ENCODE peak calls at places on chromosomes 4 and X, in five cellular contexts. I is Peyer's patch, W is tibial nerve, T is A549, U is esophagus squamous epithelium. P is an unnamed sample.
A peak's percentile ranks its signal among the peaks of the same experiment; 100 is the strongest.

GRCh38 chr4:182643801-182644311 is 273.3 kb downstream of the DCTD start:
- DNase-seq in I (no peak), W (no peak), T (no peak), U (no peak), P (no peak)

GRCh38 chr4:37795796-37796195 is 30.7 kb upstream of the PGM2 start:
- DNase-seq in I (no peak), W (no peak), T (no peak), U (no peak), P (no peak)

GRCh38 chr4:80011636-80012236 is 61.3 kb downstream of the ANTXR2 start:
- DNase-seq in I (no peak), W (no peak), T (no peak), U (no peak), P (no peak)

GRCh38 chr4:48342559-48342878 is 1.2 kb downstream of the SLAIN2 start:
- DNase-seq in I (no peak), W (no peak), T (no peak), U (no peak), P (no peak)

GRCh38 chr4:110198472-110199419 is at the start of gene ELOVL6:
- DNase-seq in I (peak; percentile 48), W (peak; percentile 31), T (peak; percentile 73), U (no peak), P (peak; percentile 47)

GRCh38 chrX:142891046-142891445 is 134.7 kb upstream of the SPANXN4 start:
- DNase-seq in I (no peak), W (no peak), T (no peak), U (no peak), P (no peak)

GRCh38 chr4:108917255-108917654 is 154.4 kb upstream of the ETNPPL start:
- DNase-seq in I (no peak), W (no peak), T (no peak), U (no peak), P (no peak)

GRCh38 chr4:104416725-104417363 is 77.8 kb downstream of the CXXC4 start:
- DNase-seq in I (no peak), W (no peak), T (no peak), U (no peak), P (no peak)

GRCh38 chr4:118033148-118034060 is 882 bp upstream of the NDST3 start:
- DNase-seq in I (no peak), W (no peak), T (peak; percentile 15), U (no peak), P (peak; percentile 38)

GRCh38 chr4:185896832-185897475 is 85.0 kb upstream of the SORBS2 start:
- DNase-seq in I (no peak), W (no peak), T (no peak), U (no peak), P (no peak)

GRCh38 chr4:65645185-65645584 is 25.1 kb downstream of the EPHA5 start:
- DNase-seq in I (no peak), W (no peak), T (peak; percentile 10), U (no peak), P (no peak)

GRCh38 chr4:113457886-113458285 is 303.7 kb downstream of the CAMK2D start:
- DNase-seq in I (no peak), W (no peak), T (no peak), U (no peak), P (no peak)

GRCh38 chr4:139857021-139857420 is 191.4 kb downstream of the MGST2 start:
- DNase-seq in I (no peak), W (no peak), T (no peak), U (no peak), P (no peak)

GRCh38 chr4:41873380-41874295 is 61.6 kb upstream of the TMEM33 start:
- DNase-seq in I (no peak), W (no peak), T (no peak), U (no peak), P (no peak)

DNA sequence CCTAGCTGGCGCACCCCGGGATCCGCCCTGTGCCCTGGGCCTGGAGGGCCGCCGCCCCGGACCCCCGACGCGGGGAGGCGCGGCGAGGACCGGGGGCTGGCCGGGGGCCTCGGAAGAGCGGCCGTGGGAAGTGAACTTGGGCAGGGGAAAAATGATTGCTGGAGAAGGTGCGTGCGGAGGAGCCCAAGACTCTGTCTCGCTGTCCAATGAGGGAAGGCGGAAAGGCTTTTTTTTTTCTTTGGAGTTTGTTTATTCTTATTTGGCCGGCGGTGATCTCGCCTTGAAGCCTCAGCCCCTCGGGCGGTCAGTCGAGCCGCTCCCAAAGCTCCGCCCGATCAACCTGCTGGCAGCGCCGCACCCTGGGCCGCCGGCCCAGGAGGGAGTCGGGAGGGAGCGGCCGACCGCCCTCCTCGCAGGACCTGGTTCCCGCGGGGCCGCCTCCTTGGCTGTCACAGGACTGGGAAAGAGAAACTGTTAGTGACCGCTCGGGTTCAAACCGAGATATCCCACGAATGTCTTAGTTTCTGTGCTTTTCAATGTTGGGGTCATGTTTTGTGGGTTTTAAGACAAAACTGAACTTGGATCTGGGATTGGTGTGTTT is 2.5 kb downstream of the CPEB2 start:
- DNase-seq in I (peak; percentile 66), W (peak; percentile 81), T (peak; percentile 52), U (peak; percentile 3), P (no peak)
- TF ChIP-seq POLR2A in I (peak; percentile 75), W (peak; percentile 61), T (no peak), U (peak; percentile 74), P (no peak)

GRCh38 chrX:103535206-103535605 is 15.9 kb upstream of the RAB40A start:
- DNase-seq in I (no peak), W (no peak), T (no peak), U (no peak), P (no peak)

GRCh38 chrX:103537871-103538387 is 18.6 kb upstream of the RAB40A start:
- DNase-seq in I (no peak), W (no peak), T (no peak), U (no peak), P (no peak)

GRCh38 chrX:103536732-103537131 is 17.4 kb upstream of the RAB40A start:
- DNase-seq in I (no peak), W (no peak), T (no peak), U (no peak), P (no peak)

GRCh38 chrX:103533428-103534216 is 14.3 kb upstream of the RAB40A start:
- DNase-seq in I (peak; percentile 70), W (peak; percentile 81), T (peak; percentile 66), U (no peak), P (no peak)

DNA sequence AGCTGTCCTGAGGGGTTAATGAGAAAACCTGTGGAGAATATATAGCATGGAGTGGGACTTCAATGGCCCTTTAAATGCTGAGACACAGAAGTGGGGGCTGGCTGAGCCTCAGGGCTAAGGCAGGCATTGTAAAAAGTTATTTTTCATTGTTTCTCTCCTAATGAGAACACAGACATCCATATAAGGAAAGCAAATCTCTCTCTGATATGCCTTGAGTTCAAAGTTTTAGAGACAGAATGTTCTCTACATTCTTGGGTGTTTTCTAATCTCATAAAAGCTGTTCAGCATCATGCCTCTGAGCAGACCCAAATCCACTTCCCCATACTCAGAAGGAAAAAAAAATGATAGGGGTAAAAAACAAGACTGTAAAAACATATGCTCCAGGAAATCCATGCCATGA is 16.8 kb upstream of the RAB40A start:
- DNase-seq in I (no peak), W (no peak), T (no peak), U (no peak), P (no peak)
- TF ChIP-seq POLR2A in I (no peak), W (peak; percentile 21), T (no peak), U (no peak), P (no peak)

GRCh38 chr4:3384771-3385701 is 56.7 kb upstream of the HGFAC start:
- DNase-seq in I (no peak), W (no peak), T (no peak), U (no peak), P (no peak)
- TF ChIP-seq POLR2A in I (no peak), W (peak; percentile 29), T (no peak), U (peak; percentile 67), P (no peak)

GRCh38 chrX:2692221-2693122 is 1.4 kb downstream of the CD99 start:
- DNase-seq in I (peak; percentile 30), W (no peak), T (peak; percentile 31), U (no peak), P (no peak)

GRCh38 chrX:2693123-2693438 is 2.0 kb downstream of the CD99 start:
- DNase-seq in I (no peak), W (no peak), T (no peak), U (no peak), P (no peak)

GRCh38 chrX:2689773-2690666 is 1.1 kb upstream of the CD99 start:
- DNase-seq in I (no peak), W (no peak), T (no peak), U (no peak), P (no peak)

GRCh38 chrX:2691543-2692220 is 587 bp downstream of the CD99 start:
- DNase-seq in I (peak; percentile 31), W (peak; percentile 41), T (peak; percentile 67), U (no peak), P (no peak)

DNA sequence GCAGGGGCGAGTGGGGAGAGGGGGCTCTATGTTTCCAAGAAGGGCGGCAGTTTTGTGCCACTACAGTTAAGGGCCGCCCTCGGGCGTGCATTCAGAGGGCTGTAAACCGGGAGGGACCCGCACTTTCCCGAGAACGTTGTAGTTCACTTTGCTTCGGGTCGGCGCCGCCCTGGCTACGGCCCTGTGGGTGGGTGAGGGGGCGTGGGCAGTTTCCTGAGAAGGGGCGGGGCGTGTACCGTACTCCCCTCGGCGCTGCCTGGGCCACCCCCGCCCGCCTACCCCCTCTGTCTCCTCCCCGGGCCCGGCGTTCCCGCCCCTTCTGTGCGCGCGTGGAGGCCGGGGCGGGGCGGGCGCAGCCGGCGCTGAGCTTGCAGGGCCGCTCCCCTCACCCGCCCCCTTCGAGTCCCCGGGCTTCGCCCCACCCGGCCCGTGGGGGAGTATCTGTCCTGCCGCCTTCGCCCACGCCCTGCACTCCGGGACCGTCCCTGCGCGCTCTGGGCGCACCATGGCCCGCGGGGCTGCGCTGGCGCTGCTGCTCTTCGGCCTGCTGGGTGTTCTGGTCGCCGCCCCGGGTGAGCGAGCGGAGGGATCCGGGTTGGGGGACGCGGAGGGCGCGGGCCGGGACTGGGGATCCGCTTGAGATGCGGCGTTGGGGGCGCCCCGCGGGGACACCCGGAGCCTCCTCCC is at the start of gene CD99:
- DNase-seq in I (peak; percentile 89), W (peak; percentile 78), T (peak; percentile 92), U (no peak), P (peak; percentile 66)
- TF ChIP-seq POLR2A in I (peak; percentile 67), W (peak; percentile 68), T (no peak), U (peak; percentile 89), P (peak; percentile 82)

DNA sequence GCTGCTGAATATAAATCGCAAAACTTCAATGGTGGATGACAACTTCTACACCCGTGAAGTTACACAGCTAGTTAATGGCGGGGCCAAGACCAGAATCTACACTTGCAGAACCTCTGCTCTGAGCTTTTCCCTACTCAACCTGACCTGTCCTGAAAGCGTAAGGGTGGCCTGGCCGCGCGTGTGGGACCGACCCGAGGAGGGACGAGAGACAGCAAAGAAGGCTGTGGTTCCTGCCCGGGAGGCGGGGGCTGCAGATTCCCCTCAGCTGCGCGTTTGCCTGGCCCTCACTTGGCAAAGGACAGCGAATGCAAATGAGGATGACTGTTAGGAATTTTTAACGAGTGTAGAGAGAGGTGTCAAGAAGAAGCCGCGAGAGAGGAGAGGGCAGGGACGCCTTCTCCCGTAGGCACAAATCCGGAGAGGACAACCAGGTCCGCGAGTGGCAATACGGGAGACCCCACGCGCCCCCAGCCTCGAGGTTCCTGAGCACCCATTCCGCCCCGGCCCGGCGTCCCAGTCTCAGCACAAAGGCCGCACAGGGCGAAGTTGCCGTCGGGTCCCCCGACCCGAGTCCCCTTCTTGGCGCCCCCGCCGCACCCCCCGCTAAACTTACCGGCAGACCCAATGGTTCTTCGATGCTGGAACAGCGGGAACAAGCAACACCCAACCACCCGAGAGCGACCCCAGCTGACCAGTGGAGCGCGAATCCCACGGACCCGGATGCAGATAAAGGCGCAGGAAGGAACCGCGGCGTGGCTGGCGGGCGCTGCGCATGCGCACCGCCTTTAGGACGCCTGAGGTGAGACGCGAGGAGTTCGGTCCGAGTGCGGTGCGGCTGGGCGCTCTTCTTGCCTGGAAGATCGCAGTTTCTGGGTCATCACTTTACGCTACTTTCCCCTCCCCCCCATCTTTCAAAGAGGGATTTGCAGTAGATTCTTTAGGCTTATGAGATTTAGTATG is at the start of gene GNPDA2:
- DNase-seq in I (peak; percentile 86), W (peak; percentile 72), T (peak; percentile 86), U (peak; percentile 11), P (peak; percentile 57)
- TF ChIP-seq POLR2A in I (no peak), W (peak; percentile 48), T (peak; percentile 83), U (peak; percentile 14), P (peak; percentile 83)

GRCh38 chrX:45479835-45480422 is 279.3 kb upstream of the DIPK2B start:
- DNase-seq in I (no peak), W (no peak), T (peak; percentile 96), U (no peak), P (no peak)
- TF ChIP-seq POLR2A in I (no peak), W (no peak), T (no peak), U (no peak), P (no peak)

P was measured in H54.